ENCODE peak calls at places on chromosome 17, in five cellular contexts. One of them, this sample, is unnamed.

GRCh38 chr17:69254187-69254586 is 25.6 kb upstream of the ABCA10 start:
- DNase-seq in activated CD4-positive, alpha-beta T cell treated with anti-CD3 and anti-CD28 coated beads for 48 hours: no peak
- DNase-seq in IMR-90: no peak
- DNase-seq in neural crest cell: no peak
- DNase-seq in activated naive CD8-positive, alpha-beta T cell treated with anti-CD3 and anti-CD28 coated beads for 36 hours: no peak
- DNase-seq in this sample: no peak

GRCh38 chr17:17412331-17412730 is 64.5 kb upstream of the MED9 start:
- DNase-seq in activated CD4-positive, alpha-beta T cell treated with anti-CD3 and anti-CD28 coated beads for 48 hours: no peak
- DNase-seq in IMR-90: peak; percentile 82
- DNase-seq in neural crest cell: no peak
- DNase-seq in activated naive CD8-positive, alpha-beta T cell treated with anti-CD3 and anti-CD28 coated beads for 36 hours: no peak
- DNase-seq in this sample: no peak

GRCh38 chr17:78839762-78840529 is 668 bp downstream of the USP36 start:
- DNase-seq in activated CD4-positive, alpha-beta T cell treated with anti-CD3 and anti-CD28 coated beads for 48 hours: peak; percentile 62
- DNase-seq in IMR-90: peak; percentile 76
- DNase-seq in neural crest cell: no peak
- DNase-seq in activated naive CD8-positive, alpha-beta T cell treated with anti-CD3 and anti-CD28 coated beads for 36 hours: peak; percentile 51
- DNase-seq in this sample: peak; percentile 53

GRCh38 chr17:2892305-2892971 is 96.2 kb downstream of the RAP1GAP2 start:
- DNase-seq in activated CD4-positive, alpha-beta T cell treated with anti-CD3 and anti-CD28 coated beads for 48 hours: peak; percentile 24
- DNase-seq in IMR-90: peak; percentile 96
- DNase-seq in neural crest cell: no peak
- DNase-seq in activated naive CD8-positive, alpha-beta T cell treated with anti-CD3 and anti-CD28 coated beads for 36 hours: no peak
- DNase-seq in this sample: no peak

GRCh38 chr17:33342025-33342424 is 48.9 kb upstream of the ASIC2 start:
- DNase-seq in activated CD4-positive, alpha-beta T cell treated with anti-CD3 and anti-CD28 coated beads for 48 hours: no peak
- DNase-seq in IMR-90: no peak
- DNase-seq in neural crest cell: no peak
- DNase-seq in activated naive CD8-positive, alpha-beta T cell treated with anti-CD3 and anti-CD28 coated beads for 36 hours: no peak
- DNase-seq in this sample: no peak

GRCh38 chr17:7047566-7047965 is 3.7 kb upstream of the SLC16A11 start:
- DNase-seq in activated CD4-positive, alpha-beta T cell treated with anti-CD3 and anti-CD28 coated beads for 48 hours: no peak
- DNase-seq in IMR-90: no peak
- DNase-seq in neural crest cell: no peak
- DNase-seq in activated naive CD8-positive, alpha-beta T cell treated with anti-CD3 and anti-CD28 coated beads for 36 hours: no peak
- DNase-seq in this sample: peak; percentile 57

GRCh38 chr17:6458416-6458950 is 14.2 kb downstream of the PIMREG start:
- DNase-seq in activated CD4-positive, alpha-beta T cell treated with anti-CD3 and anti-CD28 coated beads for 48 hours: no peak
- DNase-seq in IMR-90: no peak
- DNase-seq in neural crest cell: no peak
- DNase-seq in activated naive CD8-positive, alpha-beta T cell treated with anti-CD3 and anti-CD28 coated beads for 36 hours: no peak
- DNase-seq in this sample: no peak

GRCh38 chr17:81429813-81430510 is 34.7 kb downstream of the BAHCC1 start:
- DNase-seq in activated CD4-positive, alpha-beta T cell treated with anti-CD3 and anti-CD28 coated beads for 48 hours: no peak
- DNase-seq in IMR-90: no peak
- DNase-seq in neural crest cell: peak; percentile 54
- DNase-seq in activated naive CD8-positive, alpha-beta T cell treated with anti-CD3 and anti-CD28 coated beads for 36 hours: no peak
- DNase-seq in this sample: no peak

GRCh38 chr17:35297666-35298065 is 54.8 kb downstream of the SLFN5 start:
- DNase-seq in activated CD4-positive, alpha-beta T cell treated with anti-CD3 and anti-CD28 coated beads for 48 hours: no peak
- DNase-seq in IMR-90: no peak
- DNase-seq in neural crest cell: no peak
- DNase-seq in activated naive CD8-positive, alpha-beta T cell treated with anti-CD3 and anti-CD28 coated beads for 36 hours: no peak
- DNase-seq in this sample: no peak

GRCh38 chr17:54662978-54663876 is 237.4 kb upstream of the TOM1L1 start:
- DNase-seq in activated CD4-positive, alpha-beta T cell treated with anti-CD3 and anti-CD28 coated beads for 48 hours: no peak
- DNase-seq in IMR-90: no peak
- DNase-seq in neural crest cell: no peak
- DNase-seq in activated naive CD8-positive, alpha-beta T cell treated with anti-CD3 and anti-CD28 coated beads for 36 hours: no peak
- DNase-seq in this sample: no peak

GRCh38 chr17:32259596-32259995 is 6.0 kb upstream of the RHBDL3 start:
- DNase-seq in activated CD4-positive, alpha-beta T cell treated with anti-CD3 and anti-CD28 coated beads for 48 hours: no peak
- DNase-seq in IMR-90: peak; percentile 82
- DNase-seq in neural crest cell: no peak
- DNase-seq in activated naive CD8-positive, alpha-beta T cell treated with anti-CD3 and anti-CD28 coated beads for 36 hours: no peak
- DNase-seq in this sample: no peak

GRCh38 chr17:13869301-13869700 is 200.0 kb upstream of the COX10 start:
- DNase-seq in activated CD4-positive, alpha-beta T cell treated with anti-CD3 and anti-CD28 coated beads for 48 hours: no peak
- DNase-seq in IMR-90: peak; percentile 32
- DNase-seq in neural crest cell: no peak
- DNase-seq in activated naive CD8-positive, alpha-beta T cell treated with anti-CD3 and anti-CD28 coated beads for 36 hours: no peak
- DNase-seq in this sample: no peak

GRCh38 chr17:82283208-82283749 is 9.8 kb upstream of the CSNK1D start:
- DNase-seq in activated CD4-positive, alpha-beta T cell treated with anti-CD3 and anti-CD28 coated beads for 48 hours: peak; percentile 77
- DNase-seq in IMR-90: peak; percentile 93
- DNase-seq in neural crest cell: no peak
- DNase-seq in activated naive CD8-positive, alpha-beta T cell treated with anti-CD3 and anti-CD28 coated beads for 36 hours: peak; percentile 57
- DNase-seq in this sample: peak; percentile 82

GRCh38 chr17:80107231-80108021 is 6.0 kb downstream of the GAA start:
- DNase-seq in activated CD4-positive, alpha-beta T cell treated with anti-CD3 and anti-CD28 coated beads for 48 hours: no peak
- DNase-seq in IMR-90: no peak
- DNase-seq in neural crest cell: no peak
- DNase-seq in activated naive CD8-positive, alpha-beta T cell treated with anti-CD3 and anti-CD28 coated beads for 36 hours: no peak
- DNase-seq in this sample: no peak

GRCh38 chr17:17537311-17538099 is 41.3 kb upstream of the RASD1 start:
- DNase-seq in activated CD4-positive, alpha-beta T cell treated with anti-CD3 and anti-CD28 coated beads for 48 hours: no peak
- DNase-seq in IMR-90: peak; percentile 37
- DNase-seq in neural crest cell: no peak
- DNase-seq in activated naive CD8-positive, alpha-beta T cell treated with anti-CD3 and anti-CD28 coated beads for 36 hours: no peak
- DNase-seq in this sample: no peak

GRCh38 chr17:14488958-14489550 is 188.2 kb downstream of the HS3ST3B1 start:
- DNase-seq in activated CD4-positive, alpha-beta T cell treated with anti-CD3 and anti-CD28 coated beads for 48 hours: no peak
- DNase-seq in IMR-90: no peak
- DNase-seq in neural crest cell: no peak
- DNase-seq in activated naive CD8-positive, alpha-beta T cell treated with anti-CD3 and anti-CD28 coated beads for 36 hours: no peak
- DNase-seq in this sample: no peak

GRCh38 chr17:1413281-1413791 is 13.3 kb upstream of the YWHAE start:
- DNase-seq in activated CD4-positive, alpha-beta T cell treated with anti-CD3 and anti-CD28 coated beads for 48 hours: no peak
- DNase-seq in IMR-90: peak; percentile 86
- DNase-seq in neural crest cell: no peak
- DNase-seq in activated naive CD8-positive, alpha-beta T cell treated with anti-CD3 and anti-CD28 coated beads for 36 hours: no peak
- DNase-seq in this sample: no peak

GRCh38 chr17:1122681-1123396 is 56.9 kb downstream of the ABR start:
- DNase-seq in activated CD4-positive, alpha-beta T cell treated with anti-CD3 and anti-CD28 coated beads for 48 hours: peak; percentile 90
- DNase-seq in IMR-90: peak; percentile 58
- DNase-seq in neural crest cell: peak; percentile 92
- DNase-seq in activated naive CD8-positive, alpha-beta T cell treated with anti-CD3 and anti-CD28 coated beads for 36 hours: peak; percentile 79
- DNase-seq in this sample: peak; percentile 87

GRCh38 chr17:48055531-48056245 is 7.5 kb downstream of the NFE2L1 start:
- DNase-seq in activated CD4-positive, alpha-beta T cell treated with anti-CD3 and anti-CD28 coated beads for 48 hours: peak; percentile 69
- DNase-seq in IMR-90: peak; percentile 92
- DNase-seq in neural crest cell: no peak
- DNase-seq in activated naive CD8-positive, alpha-beta T cell treated with anti-CD3 and anti-CD28 coated beads for 36 hours: peak; percentile 69
- DNase-seq in this sample: peak; percentile 77

GRCh38 chr17:77316191-77316641 is 175.4 kb downstream of the SEC14L1 start:
- DNase-seq in activated CD4-positive, alpha-beta T cell treated with anti-CD3 and anti-CD28 coated beads for 48 hours: no peak
- DNase-seq in IMR-90: peak; percentile 77
- DNase-seq in neural crest cell: no peak
- DNase-seq in activated naive CD8-positive, alpha-beta T cell treated with anti-CD3 and anti-CD28 coated beads for 36 hours: no peak
- DNase-seq in this sample: no peak

GRCh38 chr17:18182190-18182977 is 1.2 kb upstream of the ALKBH5 start:
- DNase-seq in activated CD4-positive, alpha-beta T cell treated with anti-CD3 and anti-CD28 coated beads for 48 hours: peak; percentile 31
- DNase-seq in IMR-90: no peak
- DNase-seq in neural crest cell: no peak
- DNase-seq in activated naive CD8-positive, alpha-beta T cell treated with anti-CD3 and anti-CD28 coated beads for 36 hours: peak; percentile 6
- DNase-seq in this sample: peak; percentile 33

GRCh38 chr17:38724337-38724988 is 5.7 kb upstream of the CISD3 start:
- DNase-seq in activated CD4-positive, alpha-beta T cell treated with anti-CD3 and anti-CD28 coated beads for 48 hours: no peak
- DNase-seq in IMR-90: no peak
- DNase-seq in neural crest cell: no peak
- DNase-seq in activated naive CD8-positive, alpha-beta T cell treated with anti-CD3 and anti-CD28 coated beads for 36 hours: no peak
- DNase-seq in this sample: no peak

GRCh38 chr17:22703786-22704441 is 1011.6 kb downstream of the KCNJ18 start:
- DNase-seq in activated CD4-positive, alpha-beta T cell treated with anti-CD3 and anti-CD28 coated beads for 48 hours: no peak
- DNase-seq in IMR-90: no peak
- DNase-seq in neural crest cell: no peak
- DNase-seq in activated naive CD8-positive, alpha-beta T cell treated with anti-CD3 and anti-CD28 coated beads for 36 hours: no peak
- DNase-seq in this sample: no peak

GRCh38 chr17:66255112-66255511 is 25.9 kb upstream of the APOH start:
- DNase-seq in activated CD4-positive, alpha-beta T cell treated with anti-CD3 and anti-CD28 coated beads for 48 hours: peak; percentile 19
- DNase-seq in IMR-90: peak; percentile 83
- DNase-seq in neural crest cell: peak; percentile 7
- DNase-seq in activated naive CD8-positive, alpha-beta T cell treated with anti-CD3 and anti-CD28 coated beads for 36 hours: peak; percentile 15
- DNase-seq in this sample: peak; percentile 54

GRCh38 chr17:38587956-38588771 is 17.6 kb downstream of the SRCIN1 start:
- DNase-seq in activated CD4-positive, alpha-beta T cell treated with anti-CD3 and anti-CD28 coated beads for 48 hours: no peak
- DNase-seq in IMR-90: no peak
- DNase-seq in neural crest cell: no peak
- DNase-seq in activated naive CD8-positive, alpha-beta T cell treated with anti-CD3 and anti-CD28 coated beads for 36 hours: no peak
- DNase-seq in this sample: no peak

GRCh38 chr17:67194134-67194533 is 50.9 kb downstream of the HELZ start:
- DNase-seq in activated CD4-positive, alpha-beta T cell treated with anti-CD3 and anti-CD28 coated beads for 48 hours: no peak
- DNase-seq in IMR-90: peak; percentile 81
- DNase-seq in neural crest cell: no peak
- DNase-seq in activated naive CD8-positive, alpha-beta T cell treated with anti-CD3 and anti-CD28 coated beads for 36 hours: no peak
- DNase-seq in this sample: no peak